ENCODE peak calls at places on chromosomes 6 and 20, in five cellular contexts. One of them, this sample, is unnamed.

GRCh38 chr20:64101731-64102621 is 5.4 kb downstream of the NPBWR2 start:
- DNase-seq in H1: peak
- DNase-seq in mesendoderm: peak
- DNase-seq in H9: peak
- DNase-seq in IMR-90: no peak
- DNase-seq in this sample: peak

GRCh38 chr20:25486377-25486776 is 78.9 kb downstream of the GINS1 start:
- DNase-seq in H9: no peak
- DNase-seq in IMR-90: peak
- DNase-seq in H1: no peak
- DNase-seq in mesendoderm: no peak
- DNase-seq in this sample: no peak

GRCh38 chr6:28360961-28361360 is 11.2 kb downstream of the ZKSCAN3 start:
- DNase-seq in mesendoderm: no peak
- DNase-seq in H1: no peak
- DNase-seq in IMR-90: no peak
- DNase-seq in H9: no peak
- DNase-seq in this sample: no peak

GRCh38 chr6:14549319-14549770 is 431.8 kb downstream of the CD83 start:
- DNase-seq in mesendoderm: no peak
- DNase-seq in IMR-90: no peak
- DNase-seq in H1: no peak
- DNase-seq in H9: no peak
- DNase-seq in this sample: no peak

GRCh38 chr6:153032255-153032882 is 29.9 kb upstream of the MTRF1L start:
- DNase-seq in H9: no peak
- DNase-seq in H1: no peak
- DNase-seq in IMR-90: peak
- DNase-seq in mesendoderm: peak
- DNase-seq in this sample: no peak

GRCh38 chr6:22764521-22764920 is 195.2 kb downstream of the HDGFL1 start:
- DNase-seq in mesendoderm: no peak
- DNase-seq in H1: no peak
- DNase-seq in IMR-90: peak
- DNase-seq in H9: no peak
- DNase-seq in this sample: no peak

GRCh38 chr6:29722773-29723665 is at the start of gene HLA-F:
- DNase-seq in IMR-90: peak
- DNase-seq in H9: peak
- DNase-seq in mesendoderm: peak
- DNase-seq in H1: peak
- DNase-seq in this sample: peak

GRCh38 chr20:8375898-8376297 is 243.8 kb downstream of the PLCB1 start:
- DNase-seq in H9: no peak
- DNase-seq in mesendoderm: no peak
- DNase-seq in IMR-90: no peak
- DNase-seq in H1: no peak
- DNase-seq in this sample: peak

GRCh38 chr6:105713474-105714118 is 310.7 kb upstream of the PREP start:
- DNase-seq in IMR-90: peak
- DNase-seq in mesendoderm: peak
- DNase-seq in H9: no peak
- DNase-seq in H1: no peak
- DNase-seq in this sample: no peak

GRCh38 chr6:93784794-93785757 is 365.7 kb upstream of the EPHA7 start:
- DNase-seq in H1: no peak
- DNase-seq in IMR-90: no peak
- DNase-seq in mesendoderm: peak
- DNase-seq in H9: no peak
- DNase-seq in this sample: no peak

GRCh38 chr6:11011787-11012234 is 32.3 kb downstream of the ELOVL2 start:
- DNase-seq in mesendoderm: peak
- DNase-seq in IMR-90: no peak
- DNase-seq in H9: peak
- DNase-seq in H1: no peak
- DNase-seq in this sample: no peak

GRCh38 chr6:132401120-132401940 is at the start of gene MOXD1:
- DNase-seq in IMR-90: peak
- DNase-seq in mesendoderm: peak
- DNase-seq in H1: peak
- DNase-seq in H9: peak
- DNase-seq in this sample: peak

GRCh38 chr6:107491791-107492674 is 2.1 kb downstream of the SOBP start:
- DNase-seq in mesendoderm: no peak
- DNase-seq in H1: no peak
- DNase-seq in IMR-90: peak
- DNase-seq in H9: no peak
- DNase-seq in this sample: no peak

GRCh38 chr20:40668449-40669228 is 20.4 kb downstream of the MAFB start:
- DNase-seq in H9: no peak
- DNase-seq in mesendoderm: no peak
- DNase-seq in IMR-90: no peak
- DNase-seq in H1: no peak
- DNase-seq in this sample: no peak

GRCh38 chr6:56401477-56402070 is 154.2 kb upstream of the COL21A1 start:
- DNase-seq in H9: no peak
- DNase-seq in IMR-90: no peak
- DNase-seq in H1: no peak
- DNase-seq in mesendoderm: no peak
- DNase-seq in this sample: no peak

GRCh38 chr6:158006821-158007570 is 25.3 kb downstream of the SYNJ2 start:
- DNase-seq in H1: no peak
- DNase-seq in IMR-90: no peak
- DNase-seq in mesendoderm: no peak
- DNase-seq in H9: no peak
- DNase-seq in this sample: no peak
- H3K18ac ChIP-seq in H1: no peak
- H3K18ac ChIP-seq in IMR-90: peak
- H3K18ac ChIP-seq in mesendoderm: no peak
- H3K18ac ChIP-seq in H9: no peak
- H3K18ac ChIP-seq in this sample: no peak

GRCh38 chr6:110039364-110039995 is 61.4 kb downstream of the GPR6 start:
- DNase-seq in H9: peak
- DNase-seq in IMR-90: peak
- DNase-seq in H1: peak
- DNase-seq in mesendoderm: peak
- DNase-seq in this sample: peak
- H3K18ac ChIP-seq in H9: peak
- H3K18ac ChIP-seq in IMR-90: no peak
- H3K18ac ChIP-seq in H1: peak
- H3K18ac ChIP-seq in mesendoderm: peak
- H3K18ac ChIP-seq in this sample: no peak

DNA sequence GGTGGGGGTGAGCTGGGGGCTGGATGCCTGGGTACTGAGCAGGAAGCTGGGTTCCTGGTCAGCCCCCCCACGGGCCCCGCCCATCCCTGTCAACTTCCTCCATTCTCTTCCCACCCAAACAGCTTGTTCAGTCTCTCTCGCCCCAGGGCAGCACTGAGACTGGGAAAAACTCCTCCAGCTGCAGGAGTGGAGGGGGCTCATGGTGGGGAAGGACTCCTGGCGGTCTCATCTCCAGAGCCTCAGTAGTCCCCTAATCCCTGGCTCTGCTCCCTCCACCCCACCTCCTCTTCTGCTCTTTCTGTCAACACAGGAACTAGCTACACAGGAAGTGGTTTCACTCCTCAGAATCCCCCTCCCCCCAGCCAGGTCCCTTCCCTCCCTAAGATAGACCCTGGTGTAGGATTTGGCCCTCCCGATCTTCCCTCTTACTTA is at the start of gene GPSM3:
- DNase-seq in mesendoderm: peak
- DNase-seq in H9: peak
- DNase-seq in H1: no peak
- DNase-seq in IMR-90: peak
- DNase-seq in this sample: no peak
- H3K18ac ChIP-seq in mesendoderm: peak
- H3K18ac ChIP-seq in H9: no peak
- H3K18ac ChIP-seq in H1: peak
- H3K18ac ChIP-seq in IMR-90: peak
- H3K18ac ChIP-seq in this sample: peak

GRCh38 chr6:166614171-166614583 is 12.9 kb downstream of the RPS6KA2 start:
- DNase-seq in IMR-90: no peak
- DNase-seq in H1: no peak
- DNase-seq in H9: no peak
- DNase-seq in mesendoderm: no peak
- DNase-seq in this sample: no peak
- H3K18ac ChIP-seq in IMR-90: no peak
- H3K18ac ChIP-seq in H1: peak
- H3K18ac ChIP-seq in H9: no peak
- H3K18ac ChIP-seq in mesendoderm: peak
- H3K18ac ChIP-seq in this sample: peak

GRCh38 chr6:155330133-155330734 is 15.9 kb upstream of the TFB1M start:
- DNase-seq in H9: no peak
- DNase-seq in mesendoderm: no peak
- DNase-seq in H1: no peak
- DNase-seq in IMR-90: no peak
- DNase-seq in this sample: no peak

GRCh38 chr6:155328539-155329459 is 14.5 kb upstream of the TFB1M start:
- DNase-seq in IMR-90: peak
- DNase-seq in mesendoderm: peak
- DNase-seq in H9: no peak
- DNase-seq in H1: no peak
- DNase-seq in this sample: no peak

GRCh38 chr6:155329460-155330132 is 15.3 kb upstream of the TFB1M start:
- DNase-seq in H1: no peak
- DNase-seq in H9: no peak
- DNase-seq in IMR-90: no peak
- DNase-seq in mesendoderm: peak
- DNase-seq in this sample: no peak

GRCh38 chr6:155327326-155328073 is 13.2 kb upstream of the TFB1M start:
- DNase-seq in H9: no peak
- DNase-seq in H1: peak
- DNase-seq in mesendoderm: peak
- DNase-seq in IMR-90: peak
- DNase-seq in this sample: peak

GRCh38 chr6:155328074-155328538 is 13.8 kb upstream of the TFB1M start:
- DNase-seq in H1: no peak
- DNase-seq in H9: no peak
- DNase-seq in mesendoderm: no peak
- DNase-seq in IMR-90: no peak
- DNase-seq in this sample: no peak
- H3K18ac ChIP-seq in H1: no peak
- H3K18ac ChIP-seq in H9: no peak
- H3K18ac ChIP-seq in mesendoderm: peak
- H3K18ac ChIP-seq in IMR-90: peak
- H3K18ac ChIP-seq in this sample: no peak

GRCh38 chr6:33744001-33744848 is 2.5 kb downstream of the IP6K3 start:
- DNase-seq in mesendoderm: peak
- DNase-seq in H1: peak
- DNase-seq in IMR-90: peak
- DNase-seq in H9: peak
- DNase-seq in this sample: peak
- H3K18ac ChIP-seq in mesendoderm: peak
- H3K18ac ChIP-seq in H1: peak
- H3K18ac ChIP-seq in IMR-90: no peak
- H3K18ac ChIP-seq in H9: no peak
- H3K18ac ChIP-seq in this sample: peak

GRCh38 chr6:63635563-63636515 is at the start of gene PHF3:
- DNase-seq in IMR-90: peak
- DNase-seq in H1: peak
- DNase-seq in H9: peak
- DNase-seq in mesendoderm: peak
- DNase-seq in this sample: peak
- H3K18ac ChIP-seq in IMR-90: peak
- H3K18ac ChIP-seq in H1: peak
- H3K18ac ChIP-seq in H9: peak
- H3K18ac ChIP-seq in mesendoderm: peak
- H3K18ac ChIP-seq in this sample: peak

GRCh38 chr20:62065669-62066338 is at the start of gene TAF4:
- DNase-seq in IMR-90: peak
- DNase-seq in H1: peak
- DNase-seq in H9: peak
- DNase-seq in mesendoderm: peak
- DNase-seq in this sample: peak
- H3K18ac ChIP-seq in IMR-90: peak
- H3K18ac ChIP-seq in H1: peak
- H3K18ac ChIP-seq in H9: peak
- H3K18ac ChIP-seq in mesendoderm: peak
- H3K18ac ChIP-seq in this sample: peak

DNA sequence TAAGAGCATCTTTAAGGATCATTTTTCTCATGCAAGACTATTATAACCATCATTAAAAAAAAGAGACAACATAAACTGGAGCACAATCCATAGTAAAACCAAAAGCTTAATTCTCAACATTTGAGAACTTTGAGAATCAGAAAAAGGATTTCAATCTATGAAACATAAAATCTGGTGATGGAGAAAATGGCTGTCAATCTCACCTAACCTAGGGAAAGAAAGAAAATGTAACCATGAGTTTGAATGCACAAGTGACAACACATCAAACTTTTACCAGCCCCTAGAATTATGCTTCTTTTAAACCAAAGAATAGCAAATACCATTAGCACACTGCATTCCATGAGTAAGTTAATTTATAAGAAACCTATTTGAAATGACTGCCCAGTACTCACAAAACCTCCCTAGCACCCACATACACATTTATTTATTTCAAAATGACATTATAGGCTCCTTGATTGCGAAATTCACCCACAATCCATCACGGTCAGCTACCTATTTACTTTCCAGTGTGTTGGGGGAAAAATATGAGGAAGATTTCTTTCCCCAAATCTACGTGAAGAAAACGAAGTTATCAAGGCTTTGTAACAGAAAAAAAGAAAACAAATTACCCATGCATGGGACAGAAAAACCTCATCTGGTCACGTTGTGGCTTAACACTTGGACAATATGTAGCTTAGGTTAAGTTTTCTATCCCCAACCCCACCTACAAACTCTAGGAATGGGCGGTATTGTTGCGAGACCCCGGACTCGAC is 804 bp downstream of the ASCC3 start:
- DNase-seq in H1: no peak
- DNase-seq in mesendoderm: no peak
- DNase-seq in IMR-90: peak
- DNase-seq in H9: no peak
- DNase-seq in this sample: no peak
- H3K18ac ChIP-seq in H1: peak
- H3K18ac ChIP-seq in mesendoderm: no peak
- H3K18ac ChIP-seq in IMR-90: peak
- H3K18ac ChIP-seq in H9: no peak
- H3K18ac ChIP-seq in this sample: no peak

GRCh38 chr20:23754731-23755130 is 4.0 kb upstream of the CST1 start:
- DNase-seq in H9: no peak
- DNase-seq in IMR-90: no peak
- DNase-seq in H1: no peak
- DNase-seq in mesendoderm: no peak
- DNase-seq in this sample: no peak
- H3K18ac ChIP-seq in H9: no peak
- H3K18ac ChIP-seq in IMR-90: no peak
- H3K18ac ChIP-seq in H1: no peak
- H3K18ac ChIP-seq in mesendoderm: peak
- H3K18ac ChIP-seq in this sample: no peak

This sample was measured in neuronal stem cell.